ENCODE peak calls at places on chromosomes 11 and 22, in nine cellular contexts. G is CD8-positive, alpha-beta memory T cell; J is thoracic aorta; R is GM23248; L is body of pancreas; U is HepG2; W is uterus; A is neuronal stem cell; K is heart left ventricle. F is an unnamed sample.

GRCh38 chr22:27310966-27311665 is 490.4 kb downstream of the MN1 start:
- DNase-seq in G (no peak), J (no peak), R (no peak), L (no peak), U (no peak), W (no peak), A (no peak), K (no peak), F (no peak)

GRCh38 chr11:30423886-30424285 is 101.0 kb downstream of the ARL14EP start:
- DNase-seq in G (no peak), J (no peak), R (no peak), L (no peak), U (no peak), W (no peak), A (no peak), K (no peak), F (no peak)

GRCh38 chr11:131906963-131907362 is 536.5 kb downstream of the NTM start:
- DNase-seq in G (no peak), J (no peak), R (peak; percentile 12), L (no peak), U (no peak), W (no peak), A (no peak), K (no peak), F (no peak)

GRCh38 chr11:115674176-115674575 is 170.0 kb upstream of the CADM1 start:
- DNase-seq in G (no peak), J (no peak), R (peak; percentile 35), L (no peak), U (no peak), W (no peak), A (no peak), K (no peak), F (no peak)

GRCh38 chr11:11391796-11392195 is 38.7 kb upstream of the CSNK2A3 start:
- DNase-seq in G (no peak), J (peak; percentile 45), R (peak; percentile 93), L (no peak), U (no peak), W (peak; percentile 47), A (no peak), K (no peak), F (no peak)

GRCh38 chr22:38467438-38467903 is 425 bp upstream of the KDELR3 start:
- DNase-seq in G (no peak), J (no peak), R (no peak), L (peak; percentile 16), U (no peak), W (peak; percentile 33), A (no peak), K (no peak), F (no peak)

GRCh38 chr11:34331736-34332135 is 26.1 kb downstream of the ABTB2 start:
- DNase-seq in G (no peak), J (no peak), R (peak; percentile 46), L (no peak), U (no peak), W (no peak), A (no peak), K (no peak), F (no peak)

GRCh38 chr11:100403817-100404216 is 283.3 kb upstream of the ARHGAP42 start:
- DNase-seq in G (no peak), J (no peak), R (no peak), L (no peak), U (no peak), W (no peak), A (peak; percentile 41), K (no peak), F (no peak)

GRCh38 chr11:27248430-27249207 is 114.4 kb downstream of the CCDC34 start:
- DNase-seq in G (no peak), J (no peak), R (peak; percentile 23), L (no peak), U (peak; percentile 9), W (no peak), A (no peak), K (peak; percentile 45), F (peak; percentile 23)

GRCh38 chr11:76233196-76233921 is 27.1 kb upstream of the WNT11 start:
- DNase-seq in G (no peak), J (no peak), R (no peak), L (no peak), U (no peak), W (no peak), A (no peak), K (no peak), F (no peak)

GRCh38 chr11:400241-400729 is 6.3 kb downstream of the PKP3 start:
- DNase-seq in G (no peak), J (no peak), R (peak; percentile 30), L (no peak), U (no peak), W (no peak), A (no peak), K (no peak), F (no peak)

GRCh38 chr22:43869799-43870198 is 7.5 kb upstream of the SULT4A1 start:
- DNase-seq in G (no peak), J (no peak), R (no peak), L (no peak), U (no peak), W (no peak), A (no peak), K (no peak), F (no peak)

GRCh38 chr11:18012314-18012905 is 437 bp downstream of the SERGEF start:
- DNase-seq in G (peak; percentile 5), J (peak; percentile 4), R (no peak), L (peak; percentile 26), U (peak; percentile 45), W (peak; percentile 26), A (no peak), K (no peak), F (peak; percentile 15)

GRCh38 chr11:65112226-65112550 is 516 bp downstream of the TM7SF2 start:
- DNase-seq in G (no peak), J (no peak), R (no peak), L (no peak), U (no peak), W (no peak), A (no peak), K (no peak), F (no peak)

GRCh38 chr11:64094463-64095223 is 58.9 kb downstream of the FLRT1 start:
- DNase-seq in G (no peak), J (no peak), R (peak; percentile 47), L (no peak), U (no peak), W (no peak), A (peak; percentile 36), K (no peak), F (no peak)

GRCh38 chr22:35746946-35747703 is 29.5 kb downstream of the APOL5 start:
- DNase-seq in G (no peak), J (no peak), R (peak; percentile 26), L (no peak), U (no peak), W (no peak), A (no peak), K (no peak), F (no peak)

GRCh38 chr22:27377901-27378300 is 423.7 kb downstream of the MN1 start:
- DNase-seq in G (no peak), J (no peak), R (no peak), L (peak; percentile 97), U (no peak), W (no peak), A (no peak), K (no peak), F (no peak)

GRCh38 chr22:39923689-39924088 is 22.8 kb downstream of the GRAP2 start:
- DNase-seq in G (no peak), J (no peak), R (no peak), L (peak; percentile 52), U (no peak), W (no peak), A (no peak), K (no peak), F (no peak)

GRCh38 chr22:38734203-38735100 is 21.3 kb downstream of the SUN2 start:
- DNase-seq in G (no peak), J (no peak), R (no peak), L (no peak), U (no peak), W (no peak), A (no peak), K (no peak), F (peak; percentile 11)

DNA sequence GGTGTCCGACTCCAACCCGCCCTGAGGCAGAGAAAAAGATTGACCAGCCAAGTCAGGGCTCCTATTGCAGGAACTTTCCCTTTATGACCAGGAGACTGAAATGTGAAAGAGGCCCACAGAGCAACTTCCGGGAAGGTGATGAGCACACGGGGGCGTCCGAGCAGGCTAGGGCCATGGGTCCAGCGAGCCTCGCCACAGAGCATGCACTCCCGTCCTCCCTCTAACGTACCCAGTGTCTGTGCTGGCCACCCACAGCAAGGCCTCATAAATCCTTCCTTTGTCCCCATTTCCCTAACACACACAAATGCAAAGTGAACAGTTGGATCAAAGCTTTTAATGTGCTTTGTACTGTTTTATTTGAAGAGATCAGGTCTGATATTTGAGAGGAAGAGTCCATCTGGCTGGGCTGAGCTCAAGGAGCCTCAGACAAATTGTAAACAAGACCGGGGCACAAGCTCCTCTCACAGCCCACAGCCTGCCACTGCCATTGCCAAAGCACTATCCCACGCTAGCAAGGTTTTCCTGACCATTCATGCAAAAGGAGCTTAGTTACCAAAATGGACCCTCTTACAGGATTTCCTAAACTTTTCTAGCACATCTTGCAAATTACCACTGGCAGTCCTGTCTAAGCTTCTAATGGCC is 44.2 kb downstream of the BLID start:
- DNase-seq in G (no peak), J (no peak), R (no peak), L (no peak), U (no peak), W (no peak), A (no peak), K (no peak), F (no peak)
- H3K27ac ChIP-seq in G (no peak overlapping the region), J (no peak overlapping the region), R (peak overlapping the region; percentile 68), L (no peak overlapping the region), U (no peak overlapping the region), W (no peak overlapping the region), A (no peak overlapping the region), K (no peak overlapping the region), F (no peak overlapping the region)

GRCh38 chr11:123472236-123472935 is 42.3 kb downstream of the GRAMD1B start:
- DNase-seq in G (no peak), J (no peak), R (no peak), L (no peak), U (no peak), W (no peak), A (no peak), K (no peak), F (no peak)
- H3K27me3 ChIP-seq in G (no peaks in the 10 kb centered on the region), J (no peaks in the 10 kb centered on the region), R (no peaks in the 10 kb centered on the region), L (no peaks in the 10 kb centered on the region), U (peaks cover 6% of the 10 kb centered on the region), W (no peaks in the 10 kb centered on the region), A (peaks cover 5% of the 10 kb centered on the region), K (no peaks in the 10 kb centered on the region), F (no peaks in the 10 kb centered on the region)

DNA sequence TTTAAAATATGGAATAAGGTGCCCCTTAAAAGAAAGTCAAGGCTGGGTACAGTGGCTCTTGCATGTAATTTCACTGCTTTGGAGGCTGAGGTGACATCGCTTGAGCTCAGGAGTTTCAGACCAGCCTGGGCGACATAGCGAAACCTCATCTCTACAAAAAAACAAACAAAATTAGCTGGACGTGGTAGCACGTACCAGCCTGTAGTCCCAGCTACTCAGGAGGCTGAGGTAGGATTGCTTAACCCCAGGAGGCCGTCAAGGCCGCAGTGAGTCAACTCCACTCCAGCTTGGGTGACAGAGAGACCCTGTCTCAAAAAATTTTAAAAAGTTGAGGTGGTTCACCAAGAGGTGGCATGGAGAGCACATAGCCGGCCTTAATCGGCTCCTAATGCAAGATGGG is 17.7 kb upstream of the ADORA2A start:
- DNase-seq in G (no peak), J (no peak), R (no peak), L (no peak), U (no peak), W (no peak), A (no peak), K (no peak), F (no peak)
- H3K4me1 ChIP-seq in G (peaks cover 36% of the 10 kb centered on the region), J (peaks cover 6% of the 10 kb centered on the region), R (no peaks in the 10 kb centered on the region), L (no peaks in the 10 kb centered on the region), U (no peaks in the 10 kb centered on the region), W (no peaks in the 10 kb centered on the region), A (peaks cover 12% of the 10 kb centered on the region), K (peaks cover 41% of the 10 kb centered on the region), F (peaks cover 45% of the 10 kb centered on the region)

GRCh38 chr11:3155216-3155615 is 9.9 kb downstream of the OSBPL5 start:
- DNase-seq in G (no peak), J (no peak), R (no peak), L (no peak), U (no peak), W (no peak), A (no peak), K (no peak), F (peak; percentile 16)
- H3K27ac ChIP-seq in G (no peak overlapping the region), J (peak overlapping the region; percentile 96), R (peak overlapping the region; percentile 74), L (no peak overlapping the region), U (no peak overlapping the region), W (peak overlapping the region; percentile 78), A (no peak overlapping the region), K (peak overlapping the region; percentile 24), F (peak overlapping the region; percentile 78)